ENCODE peak calls at places on chromosomes 7 and 10, in five cellular contexts. P, J, I, M and G are unnamed samples.

GRCh38 chr7:1696671-1697498 is 26.8 kb downstream of the ELFN1 start:
- DNase-seq in P (no peak), J (no peak), I (no peak), M (no peak), G (no peak)

GRCh38 chr7:104160375-104160774 is 47.4 kb downstream of the ORC5 start:
- DNase-seq in P (peak; percentile 27), J (peak; percentile 42), I (no peak), M (no peak), G (no peak)

GRCh38 chr10:79414714-79415113 is 30.7 kb downstream of the ZCCHC24 start:
- DNase-seq in P (no peak), J (no peak), I (no peak), M (no peak), G (no peak)

GRCh38 chr7:29563590-29564454 is at the start of gene PRR15:
- DNase-seq in P (peak; percentile 31), J (no peak), I (peak; percentile 71), M (peak; percentile 94), G (no peak)

GRCh38 chr7:100190059-100190711 is 12.5 kb downstream of the STAG3 start:
- DNase-seq in P (peak; percentile 51), J (peak; percentile 62), I (no peak), M (no peak), G (no peak)

GRCh38 chr7:45408407-45408737 is 165.8 kb upstream of the ADCY1 start:
- DNase-seq in P (no peak), J (no peak), I (no peak), M (no peak), G (no peak)

GRCh38 chr7:35248576-35249536 is 5.0 kb downstream of the TBX20 start:
- DNase-seq in P (no peak), J (no peak), I (no peak), M (peak; percentile 54), G (no peak)

GRCh38 chr10:99761395-99761794 is 21.0 kb upstream of the ABCC2 start:
- DNase-seq in P (no peak), J (no peak), I (no peak), M (no peak), G (no peak)

GRCh38 chr10:88033380-88033779 is 170.0 kb downstream of the PTEN start:
- DNase-seq in P (no peak), J (no peak), I (no peak), M (no peak), G (no peak)

GRCh38 chr7:6419310-6419773 is 28.4 kb downstream of the DAGLB start:
- DNase-seq in P (no peak), J (no peak), I (no peak), M (no peak), G (no peak)

GRCh38 chr10:44975487-44976331 is 2.9 kb downstream of the DEPP1 start:
- DNase-seq in P (peak; percentile 85), J (peak; percentile 76), I (no peak), M (no peak), G (no peak)

GRCh38 chr7:16067695-16068094 is 353.6 kb downstream of the CRPPA start:
- DNase-seq in P (no peak), J (no peak), I (no peak), M (no peak), G (no peak)

GRCh38 chr7:33423646-33424020 is 294.3 kb downstream of the BBS9 start:
- DNase-seq in P (no peak), J (no peak), I (peak; percentile 3), M (no peak), G (no peak)

DNA sequence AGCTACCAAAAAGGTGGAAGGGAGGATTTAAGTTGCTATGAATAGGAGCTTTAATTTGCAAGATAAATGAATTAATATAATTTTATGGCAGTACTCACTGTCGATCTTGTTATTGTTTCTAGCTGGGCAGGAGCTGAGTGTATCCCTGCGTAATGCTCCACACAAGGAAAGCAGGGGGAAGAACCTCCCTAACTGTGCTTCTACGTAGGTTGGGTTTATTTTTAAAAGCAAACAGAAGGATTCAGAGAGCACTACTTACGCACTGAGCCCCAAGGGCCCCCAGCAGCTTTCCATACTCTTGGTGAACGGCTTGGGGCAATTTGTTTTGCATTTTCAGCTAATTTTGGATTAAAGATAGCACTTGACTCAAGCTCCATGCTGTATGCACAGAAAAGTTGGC is 9.6 kb downstream of the DUSP5 start:
- DNase-seq in P (no peak), J (no peak), I (no peak), M (no peak), G (no peak)
- H3K79me1 ChIP-seq in P (peaks cover 32% of the 10 kb centered on the region), J (peaks cover 98% of the 10 kb centered on the region), I (peaks cover 8% of the 10 kb centered on the region), M (peaks cover 4% of the 10 kb centered on the region), G (peaks cover 1% of the 10 kb centered on the region)

GRCh38 chr7:27640914-27641570 is 21.6 kb downstream of the HIBADH start:
- DNase-seq in P (no peak), J (peak; percentile 49), I (no peak), M (peak; percentile 41), G (no peak)
- H3K4me3 ChIP-seq in P (peak overlapping the region; percentile 16), J (no peak overlapping the region), I (no peak overlapping the region), M (no peak overlapping the region), G (no peak overlapping the region)

GRCh38 chr10:96610817-96611216 is 24.0 kb upstream of the TM9SF3 start:
- DNase-seq in P (no peak), J (no peak), I (no peak), M (no peak), G (no peak)

GRCh38 chr10:96606216-96606615 is 19.4 kb upstream of the TM9SF3 start:
- DNase-seq in P (no peak), J (peak; percentile 10), I (no peak), M (peak; percentile 56), G (no peak)

GRCh38 chr10:96608262-96608661 is 21.4 kb upstream of the TM9SF3 start:
- DNase-seq in P (no peak), J (no peak), I (no peak), M (no peak), G (no peak)

GRCh38 chr10:96608815-96609214 is 22.0 kb upstream of the TM9SF3 start:
- DNase-seq in P (no peak), J (no peak), I (no peak), M (no peak), G (peak; percentile 37)

DNA sequence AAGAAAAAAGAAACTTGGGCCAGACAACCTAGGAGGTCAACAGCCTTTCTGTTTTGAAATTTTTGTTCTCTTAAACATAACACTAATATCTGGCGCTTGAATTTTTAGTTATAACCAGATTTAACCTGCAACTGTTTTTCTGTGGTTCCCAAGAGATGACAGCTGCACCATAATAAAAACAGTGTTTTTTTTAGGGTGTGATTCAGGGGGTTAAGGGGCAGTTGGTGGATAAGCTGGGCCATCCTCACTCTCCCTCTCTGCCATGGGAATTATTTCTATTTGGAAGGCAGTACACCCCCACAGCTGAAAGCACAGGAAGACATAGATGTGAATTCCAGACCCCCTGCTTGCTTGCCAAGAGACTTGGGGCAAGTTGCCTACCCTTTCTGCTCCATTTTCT is 20.1 kb upstream of the TM9SF3 start:
- DNase-seq in P (no peak), J (no peak), I (no peak), M (no peak), G (no peak)
- H3K14ac ChIP-seq in P (no peak overlapping the region), J (no peak overlapping the region), I (no peak overlapping the region), M (no peak overlapping the region), G (no peak overlapping the region)

GRCh38 chr10:126931548-126931947 is 26.3 kb downstream of the DOCK1 start:
- DNase-seq in P (no peak), J (no peak), I (no peak), M (no peak), G (no peak)
- H3K79me1 ChIP-seq in P (peaks cover 54% of the 10 kb centered on the region), J (peaks cover 90% of the 10 kb centered on the region), I (peaks cover 39% of the 10 kb centered on the region), M (no peaks in the 10 kb centered on the region), G (peaks cover 5% of the 10 kb centered on the region)

GRCh38 chr10:68333905-68334431 is 1.2 kb upstream of the PBLD start:
- DNase-seq in P (no peak), J (no peak), I (no peak), M (no peak), G (no peak)

GRCh38 chr10:68333452-68333851 is 724 bp upstream of the PBLD start:
- DNase-seq in P (peak; percentile 25), J (no peak), I (no peak), M (no peak), G (no peak)

GRCh38 chr10:68340358-68341080 is 7.8 kb upstream of the PBLD start:
- DNase-seq in P (no peak), J (no peak), I (no peak), M (no peak), G (no peak)

GRCh38 chr10:68334672-68335467 is 2.1 kb upstream of the PBLD start:
- DNase-seq in P (no peak), J (no peak), I (no peak), M (no peak), G (no peak)

GRCh38 chr10:68336952-68337351 is 4.2 kb upstream of the PBLD start:
- DNase-seq in P (no peak), J (no peak), I (no peak), M (no peak), G (no peak)
- H3K4me3 ChIP-seq in P (peak overlapping the region; percentile 96), J (no peak overlapping the region), I (no peak overlapping the region), M (no peak overlapping the region), G (no peak overlapping the region)